ENCODE peak calls at places on chromosomes 11 and 22, in seven cellular contexts. V is K562, N is mucosa of descending colon, U is bronchial epithelial cell, A is GM23338, R is left ventricle myocardium inferior, B is activated B cell treated with CpG ODN at 0.5 μM for 24 hours. L is an unnamed sample.

GRCh38 chr11:2289350-2289749 is 12.4 kb downstream of the C11orf21 start:
- DNase-seq in A (no peak), U (no peak), R (no peak), N (peak; percentile 0), V (no peak), B (no peak), L (peak; percentile 11)

GRCh38 chr11:48001438-48002021 is 21.2 kb downstream of the PTPRJ start:
- DNase-seq in R (no peak), A (no peak), U (no peak), B (no peak), N (peak; percentile 52), V (no peak), L (no peak)

GRCh38 chr22:50111056-50111455 is 21.2 kb downstream of the MOV10L1 start:
- DNase-seq in U (no peak), A (peak; percentile 26), V (no peak), N (no peak), R (no peak), B (no peak), L (no peak)

GRCh38 chr22:47795477-47796127 is 1033.2 kb downstream of the TBC1D22A start:
- DNase-seq in U (no peak), R (no peak), N (no peak), B (no peak), V (no peak), A (no peak), L (peak; percentile 30)

GRCh38 chr11:130449996-130450419 is 1.6 kb downstream of the ADAMTS15 start:
- DNase-seq in N (peak; percentile 67), R (peak; percentile 91), B (no peak), A (peak; percentile 98), V (no peak), U (no peak), L (no peak)

GRCh38 chr22:25908212-25908611 is 166.2 kb downstream of the MYO18B start:
- DNase-seq in A (no peak), N (no peak), U (no peak), B (no peak), V (no peak), R (no peak), L (no peak)

GRCh38 chr22:41781508-41781906 is 19.0 kb upstream of the CCDC134 start:
- DNase-seq in B (peak; percentile 24), V (no peak), N (no peak), A (no peak), R (no peak), U (no peak), L (no peak)

GRCh38 chr11:119625206-119625988 is 103.6 kb downstream of the NECTIN1 start:
- DNase-seq in A (no peak), R (no peak), B (no peak), V (no peak), U (no peak), N (no peak), L (no peak)

GRCh38 chr11:68583047-68583446 is 101.3 kb upstream of the GAL start:
- DNase-seq in R (no peak), B (no peak), V (no peak), N (no peak), U (peak; percentile 43), A (no peak), L (no peak)

GRCh38 chr11:34331329-34331728 is 26.5 kb downstream of the ABTB2 start:
- DNase-seq in A (no peak), V (no peak), R (no peak), N (no peak), U (peak; percentile 13), B (no peak), L (no peak)

GRCh38 chr11:64396079-64396591 is 37.2 kb downstream of the RPS6KA4 start:
- DNase-seq in R (no peak), V (no peak), A (peak; percentile 78), U (no peak), N (no peak), B (no peak), L (no peak)

GRCh38 chr11:122637538-122637937 is 18.0 kb upstream of the UBASH3B start:
- DNase-seq in R (no peak), A (no peak), N (no peak), U (no peak), V (no peak), B (no peak), L (no peak)

GRCh38 chr11:116916052-116916451 is 78.6 kb upstream of the APOA1 start:
- DNase-seq in N (no peak), U (no peak), V (no peak), A (no peak), R (no peak), B (no peak), L (no peak)

GRCh38 chr11:116916872-116917271 is 79.5 kb upstream of the APOA1 start:
- DNase-seq in N (no peak), B (no peak), V (no peak), R (no peak), A (no peak), U (no peak), L (no peak)

GRCh38 chr11:116917632-116918031 is 80.2 kb upstream of the APOA1 start:
- DNase-seq in N (no peak), V (no peak), A (no peak), R (no peak), B (no peak), U (no peak), L (no peak)

GRCh38 chr11:116925050-116925449 is 87.6 kb upstream of the APOA1 start:
- DNase-seq in B (no peak), U (no peak), R (no peak), V (no peak), A (peak; percentile 20), N (no peak), L (no peak)

DNA sequence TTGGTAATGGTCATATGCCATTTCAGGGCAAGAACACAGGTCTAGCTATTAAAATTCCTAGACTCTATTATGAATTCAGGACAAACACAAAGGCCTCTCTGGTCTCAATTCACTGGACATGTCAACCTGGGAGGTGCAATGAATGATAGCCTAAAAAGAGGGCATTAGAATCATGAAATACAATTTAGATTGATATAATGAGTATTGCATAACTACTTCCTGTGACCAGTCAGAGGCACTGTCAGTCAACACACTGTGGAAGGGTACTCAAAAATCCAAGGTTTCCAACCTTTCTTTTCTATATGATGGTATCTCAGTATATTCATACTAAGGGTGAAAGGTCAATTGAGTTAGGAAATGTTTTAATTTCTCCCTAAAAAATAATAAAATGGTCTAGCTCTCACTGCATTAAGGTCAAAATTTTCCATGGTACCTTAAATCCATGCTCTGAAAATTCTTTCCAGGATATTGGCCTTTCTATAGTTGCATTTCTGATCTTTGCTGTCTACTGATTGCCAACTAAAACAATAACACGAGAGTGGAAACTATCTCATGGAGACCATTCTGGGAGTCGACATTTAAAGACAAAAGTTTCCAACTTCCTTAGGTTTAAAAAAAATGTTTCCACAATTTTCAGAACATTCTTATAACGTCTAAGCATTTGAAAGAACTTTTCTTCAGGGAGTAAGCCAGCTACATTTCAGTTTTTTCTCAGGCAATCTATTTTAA is 81.7 kb upstream of the APOA1 start:
- DNase-seq in A (no peak), N (no peak), V (no peak), R (no peak), B (no peak), U (no peak), L (no peak)
- TF ChIP-seq CTCF in A (no peak), N (no peak), V (no peak), R (no peak), B (no peak), U (no peak), L (no peak)

GRCh38 chr22:46286006-46286405 is 10.7 kb upstream of the GTSE1 start:
- DNase-seq in R (no peak), N (no peak), B (no peak), U (no peak), V (no peak), A (no peak), L (no peak)

GRCh38 chr22:46280999-46281623 is 13.3 kb downstream of the TTC38 start:
- DNase-seq in A (peak; percentile 15), B (no peak), R (no peak), V (no peak), N (peak; percentile 42), U (no peak), L (no peak)

GRCh38 chr22:46280063-46280817 is 12.4 kb downstream of the TTC38 start:
- DNase-seq in A (no peak), R (no peak), B (no peak), U (no peak), V (no peak), N (no peak), L (no peak)

GRCh38 chr22:46278656-46279645 is 11.1 kb downstream of the TTC38 start:
- DNase-seq in N (no peak), R (no peak), B (no peak), V (no peak), A (no peak), U (no peak), L (no peak)

DNA sequence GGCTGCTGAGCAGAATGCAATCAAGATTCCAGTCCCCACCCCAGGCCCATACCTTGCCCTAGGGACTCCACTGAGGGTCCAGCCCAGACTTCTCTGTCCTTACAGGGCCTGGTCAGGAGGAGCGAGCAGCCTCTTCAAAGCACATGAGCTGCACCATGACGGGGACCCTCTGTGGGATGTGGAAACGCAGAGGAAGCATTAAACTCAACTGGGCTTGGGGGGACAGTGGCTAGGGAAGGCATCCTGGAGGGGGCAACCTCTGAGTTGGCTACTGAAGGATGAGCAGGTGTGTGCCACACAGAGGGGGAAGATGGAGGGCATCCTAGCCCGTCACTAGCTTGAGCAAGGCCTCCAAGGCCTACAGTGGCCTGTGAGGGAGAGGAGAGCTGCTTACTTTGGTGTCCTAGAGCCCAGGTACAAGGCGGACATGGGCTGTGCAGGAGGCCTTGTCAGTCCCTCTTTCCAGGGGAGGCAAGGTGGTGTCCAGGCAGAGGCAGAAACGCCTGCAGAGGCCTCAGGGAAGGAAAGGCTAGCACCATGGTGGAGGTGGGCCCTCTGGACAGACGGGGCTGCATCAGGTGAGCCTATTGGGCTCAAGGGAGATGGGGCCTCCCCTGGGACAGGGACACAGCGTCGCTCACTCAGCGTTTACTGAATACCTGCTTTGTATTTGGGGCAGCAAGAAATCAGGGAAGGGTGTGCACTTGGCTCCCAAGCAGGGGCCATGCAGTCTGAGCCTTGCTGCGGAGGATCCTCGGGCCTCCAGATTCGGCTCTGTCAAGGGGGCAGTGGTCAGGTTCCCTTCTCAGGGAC is 14.3 kb downstream of the TTC38 start:
- DNase-seq in V (no peak), U (no peak), A (no peak), N (no peak), B (no peak), R (no peak), L (no peak)
- TF ChIP-seq CTCF in V (no peak), U (no peak), A (no peak), N (no peak), B (no peak), R (no peak), L (no peak)

GRCh38 chr11:11010624-11011127 is 152.8 kb upstream of the ZBED5 start:
- DNase-seq in B (no peak), U (peak; percentile 43), N (peak; percentile 72), R (peak; percentile 34), V (peak; percentile 19), A (peak; percentile 69), L (no peak)
- TF ChIP-seq CTCF in B (no peak), U (peak; percentile 51), N (no peak), R (peak; percentile 63), V (peak; percentile 56), A (peak; percentile 48), L (peak; percentile 29)

DNA sequence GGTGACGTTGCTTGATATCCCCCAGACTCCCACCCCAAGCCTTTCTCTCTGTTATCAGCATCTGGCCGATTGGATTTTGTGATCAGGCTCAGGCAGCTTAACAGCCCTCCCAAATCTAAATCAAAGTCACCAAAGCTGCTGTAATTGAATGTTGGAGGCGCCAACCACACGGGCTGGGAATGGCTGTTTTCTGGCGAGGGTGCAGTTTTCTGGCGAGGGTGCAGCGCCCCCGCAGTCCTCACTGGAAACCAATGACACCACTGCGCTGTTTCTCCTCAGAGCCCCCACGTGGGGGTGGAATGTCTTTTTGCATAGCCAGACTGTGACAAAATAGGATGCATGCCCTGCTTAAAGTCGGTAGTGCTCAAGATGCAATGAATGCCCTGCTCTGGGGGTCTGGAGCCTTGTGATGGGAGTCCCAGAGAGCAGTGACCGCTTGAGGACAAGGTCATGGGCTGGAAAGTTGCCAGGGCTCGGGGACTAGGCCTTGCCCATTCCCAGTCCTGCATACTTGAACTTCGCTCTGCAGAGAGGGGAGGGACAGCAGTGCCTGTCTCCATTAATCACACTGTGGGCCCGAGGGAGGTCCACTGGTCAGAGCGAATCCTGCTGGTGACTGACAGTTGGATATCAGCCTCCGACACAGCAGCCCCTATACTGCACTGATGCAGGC is 105.3 kb downstream of the MORC2 start:
- DNase-seq in R (no peak), A (peak; percentile 62), U (no peak), N (no peak), V (peak; percentile 43), B (peak; percentile 11), L (no peak)
- TF ChIP-seq CTCF in R (no peak), A (peak; percentile 45), U (no peak), N (no peak), V (peak; percentile 57), B (no peak), L (no peak)

L was measured in CD14-positive monocyte.